ENCODE peak calls at places on chromosomes 13 and 19, in seven cellular contexts. C is iPS DF 6.9; J is neuronal stem cell; Z is left ventricle myocardium inferior; T is choroid plexus epithelial cell; Y is naive thymus-derived CD4-positive, alpha-beta T cell; K is transverse colon. E is an unnamed sample.

GRCh38 chr13:104389722-104390121 is 1323.5 kb upstream of the SLC10A2 start:
- DNase-seq in J (no peak), K (no peak), Z (no peak), T (peak; percentile 83), C (no peak), Y (no peak), E (no peak)

GRCh38 chr19:14544977-14545715 is 15.8 kb downstream of the TECR start:
- DNase-seq in K (peak; percentile 42), J (no peak), Y (no peak), C (no peak), T (peak; percentile 46), Z (peak; percentile 79), E (no peak)

GRCh38 chr13:71722206-71722605 is 144.8 kb downstream of the DACH1 start:
- DNase-seq in T (peak; percentile 19), J (no peak), Z (no peak), Y (no peak), K (no peak), C (no peak), E (no peak)

GRCh38 chr19:4083677-4084546 is 17.2 kb upstream of the ZBTB7A start:
- DNase-seq in Z (no peak), C (no peak), J (no peak), T (peak; percentile 44), Y (peak; percentile 25), K (peak; percentile 73), E (no peak)

GRCh38 chr13:104571161-104571889 is 1505.1 kb upstream of the SLC10A2 start:
- DNase-seq in Y (no peak), C (peak; percentile 71), K (peak; percentile 69), J (peak; percentile 51), Z (no peak), T (peak; percentile 91), E (peak; percentile 12)

GRCh38 chr13:44263920-44264610 is 109.6 kb upstream of the SERP2 start:
- DNase-seq in C (no peak), Y (no peak), J (no peak), K (no peak), T (peak; percentile 88), Z (no peak), E (no peak)

GRCh38 chr19:765179-765738 is 14.3 kb downstream of the MISP start:
- DNase-seq in Y (no peak), J (no peak), Z (no peak), C (no peak), T (no peak), K (no peak), E (no peak)

GRCh38 chr13:95176611-95177259 is 124.5 kb downstream of the ABCC4 start:
- DNase-seq in Z (no peak), K (no peak), T (peak; percentile 9), J (no peak), C (no peak), Y (peak; percentile 62), E (no peak)

GRCh38 chr13:93116809-93117208 is 109.8 kb upstream of the GPC6 start:
- DNase-seq in J (no peak), T (peak; percentile 15), Z (no peak), K (no peak), C (no peak), Y (no peak), E (no peak)

GRCh38 chr19:15863272-15863671 is 34.6 kb downstream of the CYP4F2 start:
- DNase-seq in C (no peak), Y (no peak), J (no peak), K (no peak), T (no peak), Z (no peak), E (no peak)

GRCh38 chr19:28710278-28710677 is 502.7 kb downstream of the UQCRFS1 start:
- DNase-seq in T (peak; percentile 86), Y (peak; percentile 38), Z (no peak), J (peak; percentile 59), C (peak; percentile 25), K (no peak), E (peak; percentile 82)

GRCh38 chr19:409006-409514 is at the start of gene C2CD4C:
- DNase-seq in J (no peak), Y (peak; percentile 19), T (no peak), Z (no peak), K (no peak), C (no peak), E (no peak)

GRCh38 chr19:55484571-55485438 is at the start of gene NAT14:
- DNase-seq in C (no peak), T (peak; percentile 48), Z (peak; percentile 54), Y (peak; percentile 62), J (peak; percentile 86), K (peak; percentile 53), E (peak; percentile 64)

GRCh38 chr19:55485439-55486011 is 537 bp downstream of the NAT14 start:
- DNase-seq in Y (no peak), J (no peak), K (no peak), C (no peak), Z (no peak), T (no peak), E (no peak)

GRCh38 chr19:55487884-55488687 is at the start of gene SSC5D:
- DNase-seq in Y (no peak), Z (no peak), C (no peak), K (no peak), T (peak; percentile 41), J (no peak), E (no peak)

GRCh38 chr19:55486971-55487883 is 1.0 kb upstream of the SSC5D start:
- DNase-seq in Z (peak; percentile 66), J (no peak), K (peak; percentile 60), Y (no peak), T (peak; percentile 96), C (no peak), E (no peak)

DNA sequence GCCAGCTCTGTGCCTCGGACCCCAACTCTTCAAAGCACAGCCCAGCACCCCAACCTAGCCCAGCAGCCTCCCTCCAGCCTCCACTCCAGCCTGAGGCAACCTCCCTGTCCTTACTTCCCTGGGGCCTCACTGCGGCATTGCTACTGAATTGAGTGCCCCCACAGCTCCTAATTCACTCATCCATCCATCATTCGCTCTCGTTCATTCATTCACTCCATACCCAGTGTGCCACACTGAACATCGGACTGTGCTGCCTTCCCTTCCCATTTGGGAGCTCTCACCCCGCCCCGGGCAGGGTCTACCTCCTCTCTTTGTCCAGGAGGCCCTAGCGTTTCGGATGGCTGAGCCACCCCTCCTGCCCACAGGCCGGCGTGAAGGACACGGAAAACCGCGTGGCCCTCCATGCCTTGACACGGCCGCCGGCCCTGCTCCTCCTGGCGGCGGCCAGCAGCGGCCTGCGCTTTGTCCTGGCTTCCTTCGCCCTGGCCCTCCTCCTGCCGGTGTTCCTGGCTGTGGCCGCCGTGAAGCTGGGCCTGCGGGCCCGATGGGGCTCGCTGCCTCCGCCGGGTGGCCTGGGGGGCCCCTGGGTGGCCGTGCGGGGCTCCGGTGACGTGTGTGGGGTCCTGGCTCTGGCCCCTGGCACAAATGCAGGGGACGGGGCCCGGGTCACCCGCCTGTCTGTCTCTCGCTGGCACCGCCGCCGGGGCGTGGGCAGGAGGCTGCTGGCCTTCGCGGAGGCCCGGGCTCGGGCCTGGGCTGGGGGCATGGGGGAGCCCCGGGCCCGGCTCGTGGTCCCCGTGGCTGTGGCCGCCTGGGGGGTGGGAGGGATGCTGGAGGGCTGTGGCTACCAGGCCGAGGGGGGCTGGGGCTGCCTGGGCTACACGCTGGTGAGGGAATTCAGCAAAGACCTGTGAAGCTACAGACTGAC is 1.3 kb downstream of the NAT14 start:
- DNase-seq in J (no peak), Y (no peak), K (no peak), T (no peak), C (no peak), Z (no peak), E (no peak)
- H3K4me3 ChIP-seq in J (peak overlapping the region; percentile 82), Y (no peak overlapping the region), K (no peak overlapping the region), T (peak overlapping the region; percentile 82), C (no peak overlapping the region), Z (peak overlapping the region; percentile 80), E (peak overlapping the region; percentile 77)

GRCh38 chr13:111183087-111183645 is 68.1 kb downstream of the ARHGEF7 start:
- DNase-seq in Z (no peak), T (no peak), C (no peak), Y (peak; percentile 61), K (no peak), J (no peak), E (no peak)
- H3K4me3 ChIP-seq in Z (no peak overlapping the region), T (no peak overlapping the region), C (no peak overlapping the region), Y (no peak overlapping the region), K (no peak overlapping the region), J (no peak overlapping the region), E (no peak overlapping the region)

DNA sequence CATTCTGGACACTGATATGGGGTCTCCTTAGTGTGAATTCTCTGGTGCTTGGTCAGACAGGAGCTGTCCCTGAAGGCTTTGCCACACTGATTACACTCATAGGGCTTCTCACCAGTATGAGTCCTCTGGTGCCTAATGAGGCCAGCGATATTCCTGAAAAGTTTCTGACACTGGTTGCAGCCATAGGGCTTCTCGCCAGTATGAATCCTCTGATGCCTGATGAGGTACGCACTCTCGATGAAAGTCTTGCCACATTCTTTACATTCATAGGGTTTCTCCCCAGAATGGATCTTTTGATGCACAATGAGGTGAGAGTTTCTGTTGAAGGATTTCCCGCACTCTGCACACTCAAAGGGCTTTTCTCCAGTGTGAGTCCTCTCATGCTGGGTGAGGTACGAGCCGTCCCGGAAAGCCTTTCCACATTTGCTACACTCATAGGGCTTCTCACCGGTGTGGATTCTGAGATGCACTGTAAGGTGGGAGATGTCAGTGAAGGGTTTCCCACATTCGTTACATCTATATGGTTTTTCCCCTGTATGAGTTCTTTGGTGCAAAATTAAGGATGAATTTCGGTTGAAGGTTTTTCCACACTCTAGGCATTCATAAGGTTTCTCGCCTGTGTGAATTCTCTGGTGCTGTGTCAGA is 22.4 kb downstream of the ZNF329 start:
- DNase-seq in K (no peak), Y (no peak), J (no peak), Z (no peak), C (no peak), T (peak; percentile 3), E (no peak)
- H3K4me3 ChIP-seq in K (no peak overlapping the region), Y (peak overlapping the region; percentile 10), J (no peak overlapping the region), Z (no peak overlapping the region), C (no peak overlapping the region), T (no peak overlapping the region), E (no peak overlapping the region)

GRCh38 chr19:7191946-7192691 is 102.1 kb downstream of the INSR start:
- DNase-seq in Y (peak; percentile 72), C (no peak), J (no peak), Z (no peak), K (peak; percentile 19), T (no peak), E (peak; percentile 70)

GRCh38 chr19:7188682-7189629 is 105.3 kb downstream of the INSR start:
- DNase-seq in T (no peak), C (no peak), J (no peak), K (no peak), Z (no peak), Y (no peak), E (no peak)

GRCh38 chr19:7182489-7182888 is 111.7 kb downstream of the INSR start:
- DNase-seq in C (no peak), Y (no peak), T (no peak), K (no peak), J (no peak), Z (no peak), E (no peak)

DNA sequence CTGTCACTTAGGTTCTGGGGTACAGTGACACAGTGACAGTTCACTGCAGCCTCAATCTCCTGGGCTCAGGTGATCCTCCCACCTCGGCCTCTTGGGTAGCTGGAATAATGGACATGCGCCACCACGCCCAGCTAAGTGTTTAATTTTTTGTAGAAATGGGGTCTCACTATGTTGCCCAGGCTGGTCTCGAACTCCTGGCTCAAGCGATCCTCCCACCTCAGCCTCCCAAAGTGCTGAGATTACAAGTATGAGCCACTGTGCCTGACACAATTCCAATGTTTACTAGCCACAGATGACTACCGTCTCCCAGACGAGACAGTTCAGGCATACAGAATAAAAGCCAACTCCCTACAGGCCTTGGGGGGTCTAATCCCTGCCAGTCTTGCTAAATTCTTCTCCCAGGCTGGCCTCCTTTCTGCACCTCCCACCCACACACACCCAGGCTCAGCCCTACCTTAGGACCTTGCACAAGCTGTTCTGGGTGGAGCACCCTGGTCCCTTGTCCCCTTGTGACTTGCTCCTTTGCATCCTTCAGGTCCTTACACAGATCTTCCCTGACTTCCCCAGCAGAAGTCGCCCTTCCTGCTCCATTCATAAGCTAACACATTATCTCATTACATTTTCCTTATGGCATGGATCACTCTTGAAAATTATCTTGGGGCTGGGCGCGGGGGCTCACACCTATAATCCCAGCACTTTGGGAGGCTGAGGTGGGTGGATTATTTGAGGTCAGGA is 106.4 kb downstream of the INSR start:
- DNase-seq in C (no peak), T (no peak), J (no peak), Y (no peak), K (peak; percentile 41), Z (no peak), E (no peak)
- H3K4me3 ChIP-seq in C (no peak overlapping the region), T (no peak overlapping the region), J (no peak overlapping the region), Y (no peak overlapping the region), K (no peak overlapping the region), Z (no peak overlapping the region), E (no peak overlapping the region)

E was measured in Jurkat, Clone E6-1.